ENCODE peak calls at places on chromosomes 4 and X, in four cellular contexts. P, Z, R and F are unnamed samples.

GRCh38 chr4:76562851-76563803 is 128.1 kb downstream of the SHROOM3 start:
- DNase-seq in P (no peak), R (peak), Z (no peak), F (no peak)

GRCh38 chrX:110435191-110435590 is 76.5 kb downstream of the RTL9 start:
- DNase-seq in Z (no peak), R (no peak), P (no peak), F (no peak)

GRCh38 chr4:108292229-108292628 is 123.5 kb upstream of the LEF1 start:
- DNase-seq in Z (no peak), P (no peak), R (no peak), F (no peak)

GRCh38 chr4:56723201-56723605 is 42.1 kb upstream of the HOPX start:
- DNase-seq in P (no peak), R (no peak), Z (no peak), F (no peak)

GRCh38 chrX:97310373-97310772 is 426.7 kb downstream of the RPA4 start:
- DNase-seq in P (no peak), R (no peak), Z (no peak), F (peak)

GRCh38 chrX:45756562-45756961 is 555.9 kb upstream of the DIPK2B start:
- DNase-seq in P (no peak), Z (no peak), R (no peak), F (no peak)

GRCh38 chr4:20639346-20639745 is 60.9 kb upstream of the PACRGL start:
- DNase-seq in P (no peak), R (no peak), Z (no peak), F (no peak)

GRCh38 chr4:110175634-110176033 is 22.8 kb downstream of the ELOVL6 start:
- DNase-seq in P (no peak), Z (no peak), R (no peak), F (no peak)

GRCh38 chrX:137749282-137749681 is 183.4 kb downstream of the ZIC3 start:
- DNase-seq in R (no peak), P (no peak), Z (no peak), F (no peak)

GRCh38 chr4:140233811-140234696 is 80.1 kb upstream of the MAML3 start:
- DNase-seq in R (no peak), P (no peak), Z (no peak), F (no peak)

GRCh38 chrX:123468481-123468880 is 264.4 kb downstream of the THOC2 start:
- DNase-seq in P (no peak), R (no peak), Z (no peak), F (no peak)

GRCh38 chrX:18955676-18956075 is 28.2 kb downstream of the PHKA2 start:
- DNase-seq in P (no peak), Z (no peak), R (no peak), F (no peak)

GRCh38 chr4:144283496-144283895 is 143.0 kb upstream of the GYPA start:
- DNase-seq in R (no peak), Z (no peak), P (no peak), F (no peak)

GRCh38 chrX:46294234-46294633 is 251.0 kb downstream of the ZNF674 start:
- DNase-seq in R (no peak), P (no peak), Z (no peak), F (no peak)

GRCh38 chr4:169314906-169315305 is 44.1 kb upstream of the SH3RF1 start:
- DNase-seq in P (no peak), R (peak), Z (no peak), F (peak)

GRCh38 chr4:83917572-83917971 is 381.7 kb downstream of the GPAT3 start:
- DNase-seq in Z (no peak), P (peak), R (peak), F (no peak)

GRCh38 chr4:79964020-79964714 is 108.9 kb downstream of the ANTXR2 start:
- DNase-seq in P (no peak), R (no peak), Z (no peak), F (no peak)

GRCh38 chr4:2793920-2794706 is 1.2 kb downstream of the SH3BP2 start:
- DNase-seq in Z (no peak), P (no peak), R (peak), F (peak)

GRCh38 chrX:95764972-95765451 is 919.6 kb upstream of the DIAPH2 start:
- DNase-seq in R (peak), Z (no peak), P (no peak), F (no peak)

GRCh38 chr4:113678651-113679050 is 82.9 kb downstream of the CAMK2D start:
- DNase-seq in P (no peak), Z (no peak), R (no peak), F (no peak)

GRCh38 chr4:113684534-113685091 is 76.9 kb downstream of the CAMK2D start:
- DNase-seq in R (peak), Z (no peak), P (no peak), F (peak)

GRCh38 chr4:113682730-113683129 is 78.8 kb downstream of the CAMK2D start:
- DNase-seq in Z (no peak), R (no peak), P (no peak), F (no peak)

GRCh38 chr4:113686950-113687718 is 74.4 kb downstream of the CAMK2D start:
- DNase-seq in R (peak), Z (peak), P (no peak), F (no peak)

GRCh38 chr4:113683143-113683542 is 78.4 kb downstream of the CAMK2D start:
- DNase-seq in Z (peak), P (no peak), R (no peak), F (no peak)
- TF ChIP-seq CHD4 in Z (no peak), P (no peak), R (no peak), F (no peak)

DNA sequence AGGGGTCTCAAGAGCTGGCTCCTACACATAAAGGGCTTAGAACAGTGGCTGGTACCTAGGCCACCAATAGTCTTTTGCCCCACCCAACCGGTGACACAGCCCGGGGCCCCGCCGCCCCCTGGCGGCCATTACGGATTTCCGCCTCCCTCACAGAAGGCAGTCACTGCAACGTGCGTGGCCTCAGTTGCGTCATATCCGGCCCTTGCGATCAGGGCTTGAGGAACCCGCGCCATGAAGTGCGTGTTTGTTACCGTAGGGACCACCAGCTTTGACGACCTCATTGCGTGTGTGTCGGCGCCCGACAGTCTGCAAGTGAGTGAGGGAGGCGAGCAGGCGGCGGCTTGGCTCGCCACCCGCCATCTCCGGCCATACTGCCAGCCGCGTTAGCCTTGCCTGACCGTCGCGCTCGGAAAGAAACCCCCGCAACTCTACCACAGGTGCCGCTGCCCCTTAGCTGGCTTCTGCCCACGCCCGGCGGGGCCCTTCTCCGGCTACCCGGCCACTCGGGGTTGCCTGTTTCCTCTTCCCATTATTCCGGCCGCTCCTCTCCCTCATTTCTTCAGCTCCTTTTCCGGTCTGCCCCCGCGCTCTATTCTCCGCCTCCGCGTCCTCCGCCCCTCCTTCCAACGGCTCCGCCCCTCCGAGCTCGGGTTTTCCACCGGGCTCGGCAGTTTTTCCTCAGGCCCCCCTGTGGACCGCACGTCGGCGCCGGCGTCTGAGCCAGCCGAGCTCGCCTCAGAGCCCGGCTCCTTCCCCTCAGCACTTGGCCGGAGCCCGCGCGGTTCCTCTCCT is at the start of gene ALG13:
- DNase-seq in R (peak), P (peak), Z (peak), F (peak)
- TF ChIP-seq POLR2A in R (peak), P (peak), Z (peak), F (peak)

GRCh38 chr4:123640824-123641223 is 244.2 kb downstream of the SPRY1 start:
- DNase-seq in R (no peak), Z (no peak), P (no peak), F (no peak)

GRCh38 chr4:123649248-123649643 is 252.7 kb downstream of the SPRY1 start:
- DNase-seq in P (no peak), R (no peak), Z (peak), F (no peak)

GRCh38 chr4:123638834-123639233 is 242.2 kb downstream of the SPRY1 start:
- DNase-seq in Z (no peak), P (no peak), R (no peak), F (no peak)

GRCh38 chr4:123640271-123640670 is 243.7 kb downstream of the SPRY1 start:
- DNase-seq in P (no peak), Z (no peak), R (no peak), F (no peak)

GRCh38 chr4:123643691-123644090 is 247.1 kb downstream of the SPRY1 start:
- DNase-seq in R (no peak), Z (no peak), P (no peak), F (no peak)
- TF ChIP-seq CHD4 in R (no peak), Z (no peak), P (no peak), F (no peak)

GRCh38 chr4:123398151-123398802 is 1.7 kb downstream of the SPRY1 start:
- DNase-seq in R (no peak), Z (no peak), P (peak), F (peak)
- TF ChIP-seq POLR2A in R (no peak), Z (no peak), P (no peak), F (no peak)

GRCh38 chrX:151984328-151984727 is 9.9 kb upstream of the GABRE start:
- DNase-seq in R (peak), Z (no peak), P (no peak), F (no peak)
- TF ChIP-seq CHD4 in R (no peak), Z (no peak), P (no peak), F (no peak)

GRCh38 chr4:145937021-145937861 is 1.4 kb downstream of the ZNF827 start:
- DNase-seq in R (no peak), P (peak), Z (no peak), F (no peak)
- TF ChIP-seq POLR2A in R (no peak), P (no peak), Z (peak), F (peak)

GRCh38 chr4:1602621-1603412 is 81.3 kb downstream of the FAM53A start:
- DNase-seq in Z (no peak), R (no peak), P (no peak), F (no peak)
- TF ChIP-seq CHD4 in Z (no peak), R (no peak), P (no peak), F (no peak)